ENCODE peak calls at places on chromosomes 3 and 15, in eight cellular contexts. One of them, this sample, is unnamed. For H3K36me3, the result is how much of the 10 kb centered on the place peaks cover.

GRCh38 chr15:42137461-42138261 is 18.8 kb downstream of the PLA2G4F start:
- DNase-seq in GM23248: peak
- DNase-seq in A673: peak
- DNase-seq in mammary epithelial cell: peak
- DNase-seq in neural progenitor cell: peak
- DNase-seq in HCT116: peak
- DNase-seq in hepatocyte: peak
- DNase-seq in fibroblast of lung: peak
- DNase-seq in this sample: no peak

GRCh38 chr3:70728311-70728710 is 415.9 kb upstream of the MDFIC2 start:
- DNase-seq in hepatocyte: no peak
- DNase-seq in neural progenitor cell: no peak
- DNase-seq in fibroblast of lung: peak
- DNase-seq in A673: no peak
- DNase-seq in HCT116: no peak
- DNase-seq in GM23248: peak
- DNase-seq in mammary epithelial cell: no peak
- DNase-seq in this sample: no peak

GRCh38 chr3:182710557-182711157 is 82.6 kb upstream of the ATP11B start:
- DNase-seq in neural progenitor cell: peak
- DNase-seq in mammary epithelial cell: peak
- DNase-seq in A673: peak
- DNase-seq in GM23248: peak
- DNase-seq in hepatocyte: peak
- DNase-seq in HCT116: peak
- DNase-seq in fibroblast of lung: peak
- DNase-seq in this sample: peak

GRCh38 chr3:140898340-140899180 is 43.1 kb upstream of the SLC25A36 start:
- DNase-seq in fibroblast of lung: peak
- DNase-seq in mammary epithelial cell: peak
- DNase-seq in neural progenitor cell: peak
- DNase-seq in HCT116: peak
- DNase-seq in GM23248: peak
- DNase-seq in A673: peak
- DNase-seq in hepatocyte: peak
- DNase-seq in this sample: peak

GRCh38 chr3:70040386-70040785 is 40.9 kb downstream of the SAMMSON start:
- DNase-seq in HCT116: no peak
- DNase-seq in hepatocyte: no peak
- DNase-seq in A673: no peak
- DNase-seq in GM23248: no peak
- DNase-seq in neural progenitor cell: no peak
- DNase-seq in mammary epithelial cell: no peak
- DNase-seq in fibroblast of lung: no peak
- DNase-seq in this sample: no peak

GRCh38 chr3:49359623-49360022 is 1.5 kb upstream of the GPX1 start:
- DNase-seq in neural progenitor cell: no peak
- DNase-seq in fibroblast of lung: peak
- DNase-seq in HCT116: no peak
- DNase-seq in GM23248: peak
- DNase-seq in mammary epithelial cell: peak
- DNase-seq in A673: no peak
- DNase-seq in hepatocyte: no peak
- DNase-seq in this sample: no peak

GRCh38 chr15:99197861-99198260 is 51.5 kb downstream of the TTC23 start:
- DNase-seq in fibroblast of lung: peak
- DNase-seq in A673: no peak
- DNase-seq in GM23248: no peak
- DNase-seq in hepatocyte: no peak
- DNase-seq in neural progenitor cell: no peak
- DNase-seq in HCT116: no peak
- DNase-seq in mammary epithelial cell: peak
- DNase-seq in this sample: no peak

GRCh38 chr3:31481697-31482096 is 51.0 kb upstream of the STT3B start:
- DNase-seq in hepatocyte: no peak
- DNase-seq in mammary epithelial cell: no peak
- DNase-seq in neural progenitor cell: no peak
- DNase-seq in GM23248: no peak
- DNase-seq in fibroblast of lung: no peak
- DNase-seq in HCT116: no peak
- DNase-seq in A673: no peak
- DNase-seq in this sample: no peak

GRCh38 chr15:96327155-96327741 is 3.3 kb upstream of the NR2F2 start:
- DNase-seq in GM23248: peak
- DNase-seq in HCT116: peak
- DNase-seq in neural progenitor cell: peak
- DNase-seq in hepatocyte: peak
- DNase-seq in fibroblast of lung: peak
- DNase-seq in mammary epithelial cell: peak
- DNase-seq in A673: peak
- DNase-seq in this sample: peak

GRCh38 chr15:60763668-60764067 is 284.7 kb upstream of the ICE2 start:
- DNase-seq in fibroblast of lung: no peak
- DNase-seq in neural progenitor cell: peak
- DNase-seq in mammary epithelial cell: no peak
- DNase-seq in GM23248: no peak
- DNase-seq in A673: no peak
- DNase-seq in hepatocyte: no peak
- DNase-seq in HCT116: no peak
- DNase-seq in this sample: no peak

GRCh38 chr3:101266566-101266965 is 53.8 kb downstream of the IMPG2 start:
- DNase-seq in HCT116: no peak
- DNase-seq in A673: no peak
- DNase-seq in neural progenitor cell: no peak
- DNase-seq in mammary epithelial cell: no peak
- DNase-seq in hepatocyte: no peak
- DNase-seq in fibroblast of lung: no peak
- DNase-seq in GM23248: no peak
- DNase-seq in this sample: no peak

GRCh38 chr3:181756645-181757044 is 44.9 kb downstream of the SOX2 start:
- DNase-seq in fibroblast of lung: peak
- DNase-seq in A673: no peak
- DNase-seq in GM23248: no peak
- DNase-seq in mammary epithelial cell: no peak
- DNase-seq in neural progenitor cell: peak
- DNase-seq in hepatocyte: no peak
- DNase-seq in HCT116: no peak
- DNase-seq in this sample: no peak

GRCh38 chr3:52743721-52744120 is 27.0 kb downstream of the NEK4 start:
- DNase-seq in A673: no peak
- DNase-seq in mammary epithelial cell: no peak
- DNase-seq in fibroblast of lung: no peak
- DNase-seq in GM23248: no peak
- DNase-seq in neural progenitor cell: no peak
- DNase-seq in HCT116: no peak
- DNase-seq in hepatocyte: no peak
- DNase-seq in this sample: no peak
- H3K36me3 ChIP-seq in A673: under half
- H3K36me3 ChIP-seq in mammary epithelial cell: under half
- H3K36me3 ChIP-seq in fibroblast of lung: under half
- H3K36me3 ChIP-seq in GM23248: under half
- H3K36me3 ChIP-seq in neural progenitor cell: under half
- H3K36me3 ChIP-seq in HCT116: under half
- H3K36me3 ChIP-seq in hepatocyte: under half
- H3K36me3 ChIP-seq in this sample: under half

GRCh38 chr3:28867836-28868235 is 413.0 kb upstream of the RBMS3 start:
- DNase-seq in mammary epithelial cell: no peak
- DNase-seq in fibroblast of lung: no peak
- DNase-seq in GM23248: no peak
- DNase-seq in neural progenitor cell: peak
- DNase-seq in hepatocyte: no peak
- DNase-seq in A673: no peak
- DNase-seq in HCT116: no peak
- DNase-seq in this sample: no peak
- TF ChIP-seq EZH2 in mammary epithelial cell: no peak
- TF ChIP-seq EZH2 in fibroblast of lung: no peak
- TF ChIP-seq EZH2 in GM23248: no peak
- TF ChIP-seq EZH2 in neural progenitor cell: no peak
- TF ChIP-seq EZH2 in hepatocyte: no peak
- TF ChIP-seq EZH2 in A673: no peak
- TF ChIP-seq EZH2 in HCT116: no peak
- TF ChIP-seq EZH2 in this sample: no peak

GRCh38 chr15:56227780-56228179 is 15.9 kb downstream of the RFX7 start:
- DNase-seq in HCT116: no peak
- DNase-seq in GM23248: no peak
- DNase-seq in fibroblast of lung: no peak
- DNase-seq in hepatocyte: no peak
- DNase-seq in neural progenitor cell: no peak
- DNase-seq in mammary epithelial cell: no peak
- DNase-seq in A673: no peak
- DNase-seq in this sample: no peak

GRCh38 chr15:56225520-56225919 is 18.2 kb downstream of the RFX7 start:
- DNase-seq in HCT116: no peak
- DNase-seq in fibroblast of lung: no peak
- DNase-seq in GM23248: no peak
- DNase-seq in A673: no peak
- DNase-seq in hepatocyte: no peak
- DNase-seq in mammary epithelial cell: no peak
- DNase-seq in neural progenitor cell: no peak
- DNase-seq in this sample: no peak

GRCh38 chr15:56228352-56228751 is 15.3 kb downstream of the RFX7 start:
- DNase-seq in HCT116: no peak
- DNase-seq in mammary epithelial cell: no peak
- DNase-seq in neural progenitor cell: no peak
- DNase-seq in A673: no peak
- DNase-seq in GM23248: no peak
- DNase-seq in fibroblast of lung: no peak
- DNase-seq in hepatocyte: no peak
- DNase-seq in this sample: no peak

GRCh38 chr15:56228854-56229253 is 14.8 kb downstream of the RFX7 start:
- DNase-seq in A673: no peak
- DNase-seq in HCT116: no peak
- DNase-seq in mammary epithelial cell: no peak
- DNase-seq in GM23248: no peak
- DNase-seq in fibroblast of lung: no peak
- DNase-seq in hepatocyte: no peak
- DNase-seq in neural progenitor cell: no peak
- DNase-seq in this sample: no peak

GRCh38 chr15:56227315-56227714 is 16.4 kb downstream of the RFX7 start:
- DNase-seq in GM23248: no peak
- DNase-seq in fibroblast of lung: no peak
- DNase-seq in A673: no peak
- DNase-seq in mammary epithelial cell: no peak
- DNase-seq in neural progenitor cell: no peak
- DNase-seq in hepatocyte: no peak
- DNase-seq in HCT116: no peak
- DNase-seq in this sample: no peak
- H3K36me3 ChIP-seq in GM23248: under half
- H3K36me3 ChIP-seq in fibroblast of lung: under half
- H3K36me3 ChIP-seq in A673: under half
- H3K36me3 ChIP-seq in mammary epithelial cell: under half
- H3K36me3 ChIP-seq in neural progenitor cell: under half
- H3K36me3 ChIP-seq in hepatocyte: under half
- H3K36me3 ChIP-seq in HCT116: under half
- H3K36me3 ChIP-seq in this sample: under half

DNA sequence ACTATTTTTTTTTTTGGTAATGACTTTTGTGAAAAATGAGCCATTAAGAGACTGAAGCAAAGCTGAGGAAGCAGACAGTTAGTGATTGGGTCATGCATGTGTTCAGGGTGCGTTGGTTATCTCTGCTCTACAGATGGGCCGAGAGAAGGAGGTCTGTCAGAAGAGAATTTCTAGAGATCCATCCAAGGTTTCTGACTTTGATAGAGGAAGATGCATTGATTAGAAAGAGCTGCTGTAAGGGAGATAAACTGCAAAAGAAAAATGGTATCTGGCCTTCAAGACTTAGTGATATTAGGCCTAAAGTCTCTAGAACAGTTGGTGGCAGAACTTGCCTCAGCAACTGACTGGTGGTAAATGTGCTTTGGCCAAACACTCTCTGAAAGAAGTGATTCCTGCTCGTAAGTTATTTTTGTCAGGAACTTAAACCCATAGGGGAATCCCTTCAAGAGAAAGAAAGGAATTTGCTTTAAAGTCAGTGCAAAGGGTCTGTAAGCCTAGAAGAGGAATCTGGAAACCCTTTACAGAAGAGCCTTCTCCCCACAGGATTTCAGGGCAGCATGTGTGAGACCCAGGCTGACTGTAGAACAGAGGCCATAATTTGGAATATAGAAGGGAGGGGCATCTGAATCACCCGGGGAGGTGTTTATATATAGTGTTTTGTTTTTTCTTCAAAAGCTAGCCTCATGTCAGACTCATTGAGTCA is 67.8 kb downstream of the OPA1 start:
- DNase-seq in hepatocyte: no peak
- DNase-seq in neural progenitor cell: no peak
- DNase-seq in A673: no peak
- DNase-seq in fibroblast of lung: no peak
- DNase-seq in mammary epithelial cell: no peak
- DNase-seq in GM23248: no peak
- DNase-seq in HCT116: no peak
- DNase-seq in this sample: no peak
- TF ChIP-seq EZH2 in hepatocyte: no peak
- TF ChIP-seq EZH2 in neural progenitor cell: no peak
- TF ChIP-seq EZH2 in A673: no peak
- TF ChIP-seq EZH2 in fibroblast of lung: no peak
- TF ChIP-seq EZH2 in mammary epithelial cell: no peak
- TF ChIP-seq EZH2 in GM23248: no peak
- TF ChIP-seq EZH2 in HCT116: no peak
- TF ChIP-seq EZH2 in this sample: no peak

GRCh38 chr3:133583396-133583795 is 9.9 kb downstream of the CDV3 start:
- DNase-seq in hepatocyte: no peak
- DNase-seq in mammary epithelial cell: no peak
- DNase-seq in neural progenitor cell: no peak
- DNase-seq in GM23248: no peak
- DNase-seq in fibroblast of lung: no peak
- DNase-seq in HCT116: no peak
- DNase-seq in A673: no peak
- DNase-seq in this sample: no peak
- H3K36me3 ChIP-seq in hepatocyte: under half
- H3K36me3 ChIP-seq in mammary epithelial cell: half or more
- H3K36me3 ChIP-seq in neural progenitor cell: under half
- H3K36me3 ChIP-seq in GM23248: half or more
- H3K36me3 ChIP-seq in fibroblast of lung: under half
- H3K36me3 ChIP-seq in HCT116: half or more
- H3K36me3 ChIP-seq in A673: half or more
- H3K36me3 ChIP-seq in this sample: half or more